ENCODE peak calls at places on chromosomes 4 and X, in four cellular contexts. J is right lobe of liver, Y is cardiac muscle cell, Q is progenitor cell of endocrine pancreas. H is an unnamed sample.

GRCh38 chr4:96009720-96010119 is 169.8 kb downstream of the PDHA2 start:
- DNase-seq in J (no peak), Y (peak; percentile 75), Q (no peak), H (no peak)

GRCh38 chrX:29530520-29530919 is 684.8 kb upstream of the MAGEB2 start:
- DNase-seq in J (no peak), Y (peak; percentile 72), Q (no peak), H (no peak)

GRCh38 chrX:141201962-141202361 is 25.0 kb upstream of the LDOC1 start:
- DNase-seq in J (no peak), Y (no peak), Q (no peak), H (no peak)

GRCh38 chrX:12947545-12948235 is 27.2 kb upstream of the TMSB4X start:
- DNase-seq in J (no peak), Y (no peak), Q (no peak), H (no peak)

GRCh38 chrX:70979136-70979762 is 48.4 kb upstream of the SLC7A3 start:
- DNase-seq in J (no peak), Y (peak; percentile 61), Q (no peak), H (no peak)

GRCh38 chr4:67275179-67275750 is 270.0 kb downstream of the CENPC start:
- DNase-seq in J (no peak), Y (no peak), Q (no peak), H (no peak)

GRCh38 chr4:108947526-108947925 is 184.7 kb upstream of the ETNPPL start:
- DNase-seq in J (no peak), Y (no peak), Q (no peak), H (no peak)

GRCh38 chr4:19583827-19584569 is 667.7 kb upstream of the SLIT2 start:
- DNase-seq in J (no peak), Y (peak; percentile 39), Q (no peak), H (no peak)

GRCh38 chr4:176259330-176260090 is 9.5 kb downstream of the ASB5 start:
- DNase-seq in J (no peak), Y (peak; percentile 54), Q (no peak), H (no peak)

GRCh38 chr4:1523506-1523905 is 117.3 kb upstream of the NKX1-1 start:
- DNase-seq in J (no peak), Y (no peak), Q (no peak), H (no peak)

GRCh38 chr4:80386281-80386886 is 50.9 kb downstream of the CFAP299 start:
- DNase-seq in J (no peak), Y (no peak), Q (no peak), H (no peak)

GRCh38 chrX:67692246-67692645 is 148.4 kb downstream of the AR start:
- DNase-seq in J (no peak), Y (peak; percentile 50), Q (no peak), H (no peak)

GRCh38 chr4:93897559-93897958 is 69.0 kb downstream of the ATOH1 start:
- DNase-seq in J (no peak), Y (peak; percentile 1), Q (no peak), H (no peak)
- TF ChIP-seq CTCF in J (peak; percentile 36), Y (no peak), Q (peak; percentile 32), H (no peak)

DNA sequence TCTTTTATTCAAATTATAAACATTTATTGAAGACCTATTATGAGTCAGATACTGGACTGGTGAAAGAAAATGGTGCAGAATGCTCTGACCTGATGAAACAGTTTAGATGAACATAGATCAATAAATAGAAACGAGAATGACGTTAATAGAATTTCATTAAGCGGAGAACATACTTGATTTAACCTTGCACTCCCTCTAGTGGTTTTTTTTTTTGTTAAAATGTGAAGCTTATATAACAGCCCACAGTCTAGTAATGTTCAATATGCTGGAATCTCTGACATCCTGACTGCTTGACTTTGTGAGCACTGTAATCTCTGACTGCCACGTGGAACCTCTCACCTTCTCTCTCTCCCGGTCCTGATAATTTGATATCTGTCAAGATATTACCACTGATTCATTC is 32.3 kb downstream of the HDAC8 start:
- DNase-seq in J (no peak), Y (peak; percentile 46), Q (no peak), H (no peak)
- TF ChIP-seq CTCF in J (peak; percentile 52), Y (peak; percentile 31), Q (peak; percentile 40), H (no peak)

GRCh38 chrX:145213504-145213903 is 33.8 kb upstream of the SPANXN1 start:
- DNase-seq in J (no peak), Y (no peak), Q (no peak), H (no peak)
- TF ChIP-seq CTCF in J (peak; percentile 58), Y (no peak), Q (peak; percentile 65), H (no peak)

DNA sequence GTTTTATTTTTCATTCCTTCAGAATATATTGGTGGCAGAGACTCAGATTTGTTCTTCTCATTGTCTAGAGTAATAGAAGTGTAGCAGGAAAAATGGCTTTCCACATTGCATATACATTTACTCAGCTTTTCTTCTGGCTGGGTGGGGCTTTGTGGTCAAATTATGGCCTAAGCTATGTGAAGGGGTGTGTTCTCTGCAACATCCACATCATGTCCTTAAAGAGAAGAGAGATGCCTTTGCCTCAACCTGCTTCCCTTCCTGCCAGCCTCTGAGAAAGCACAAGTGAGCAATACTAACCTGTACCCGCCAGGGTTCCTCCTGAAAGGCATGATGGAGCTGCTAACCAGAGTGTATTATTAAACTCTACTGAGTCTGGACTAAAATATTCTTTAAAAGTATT is 695.6 kb upstream of the FAM241A start:
- DNase-seq in J (no peak), Y (no peak), Q (no peak), H (no peak)
- TF ChIP-seq CTCF in J (no peak), Y (no peak), Q (no peak), H (no peak)

GRCh38 chr4:182354867-182355266 is 111.7 kb downstream of the TENM3 start:
- DNase-seq in J (no peak), Y (peak; percentile 47), Q (no peak), H (no peak)
- TF ChIP-seq CTCF in J (no peak), Y (no peak), Q (no peak), H (no peak)

GRCh38 chr4:110586137-110586850 is 36.6 kb downstream of the PITX2 start:
- DNase-seq in J (no peak), Y (peak; percentile 78), Q (no peak), H (no peak)

GRCh38 chr4:110587666-110588285 is 35.1 kb downstream of the PITX2 start:
- DNase-seq in J (no peak), Y (no peak), Q (no peak), H (no peak)

GRCh38 chr4:110589297-110589696 is 33.6 kb downstream of the PITX2 start:
- DNase-seq in J (no peak), Y (peak; percentile 16), Q (no peak), H (no peak)
- TF ChIP-seq CTCF in J (peak; percentile 27), Y (peak; percentile 36), Q (no peak), H (no peak)

GRCh38 chr4:134465417-134465816 is 263.8 kb upstream of the PABPC4L start:
- DNase-seq in J (no peak), Y (no peak), Q (no peak), H (no peak)

GRCh38 chr4:134471569-134471968 is 270.0 kb upstream of the PABPC4L start:
- DNase-seq in J (no peak), Y (no peak), Q (no peak), H (no peak)

DNA sequence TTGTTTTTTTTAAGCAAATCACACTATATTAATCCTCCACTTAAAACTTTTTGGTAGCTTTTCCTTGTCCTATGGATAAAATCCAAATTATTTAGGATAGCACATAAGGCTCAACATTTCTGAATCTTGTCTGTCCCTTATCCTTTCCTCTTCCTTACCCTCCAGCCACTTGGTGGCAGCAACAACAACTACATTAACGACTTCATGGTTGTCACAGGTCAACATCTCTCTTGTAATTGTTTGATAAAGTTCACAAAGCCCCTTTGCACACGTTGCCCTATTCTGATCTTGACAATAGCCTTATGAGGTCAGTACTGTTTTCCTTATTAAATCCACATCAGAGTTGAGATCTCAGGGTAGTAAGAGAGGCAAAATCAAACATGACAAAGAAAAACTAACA is 269.0 kb upstream of the PABPC4L start:
- DNase-seq in J (no peak), Y (peak; percentile 4), Q (no peak), H (no peak)
- TF ChIP-seq CTCF in J (peak; percentile 18), Y (no peak), Q (peak; percentile 50), H (no peak)

DNA sequence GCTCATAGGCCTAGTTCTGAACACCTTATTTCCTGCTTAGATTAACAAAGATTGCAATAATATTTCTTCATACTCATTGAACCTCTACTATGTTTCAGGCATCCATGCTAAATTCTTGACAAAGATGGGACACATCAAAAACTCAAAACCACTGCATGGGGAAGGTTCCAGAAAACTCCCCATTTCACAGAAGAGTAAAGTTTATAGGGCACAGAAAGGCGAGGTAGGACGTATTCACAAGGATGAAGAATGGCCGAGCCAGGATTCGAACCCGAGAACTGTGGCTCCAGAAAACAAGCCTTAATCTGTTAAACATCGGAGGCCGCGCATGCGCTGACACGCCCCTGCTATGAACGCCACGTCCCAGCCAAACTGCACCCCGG is 688 bp downstream of the UXT start:
- DNase-seq in J (no peak), Y (no peak), Q (no peak), H (no peak)
- TF ChIP-seq CTCF in J (no peak), Y (no peak), Q (no peak), H (no peak)

DNA sequence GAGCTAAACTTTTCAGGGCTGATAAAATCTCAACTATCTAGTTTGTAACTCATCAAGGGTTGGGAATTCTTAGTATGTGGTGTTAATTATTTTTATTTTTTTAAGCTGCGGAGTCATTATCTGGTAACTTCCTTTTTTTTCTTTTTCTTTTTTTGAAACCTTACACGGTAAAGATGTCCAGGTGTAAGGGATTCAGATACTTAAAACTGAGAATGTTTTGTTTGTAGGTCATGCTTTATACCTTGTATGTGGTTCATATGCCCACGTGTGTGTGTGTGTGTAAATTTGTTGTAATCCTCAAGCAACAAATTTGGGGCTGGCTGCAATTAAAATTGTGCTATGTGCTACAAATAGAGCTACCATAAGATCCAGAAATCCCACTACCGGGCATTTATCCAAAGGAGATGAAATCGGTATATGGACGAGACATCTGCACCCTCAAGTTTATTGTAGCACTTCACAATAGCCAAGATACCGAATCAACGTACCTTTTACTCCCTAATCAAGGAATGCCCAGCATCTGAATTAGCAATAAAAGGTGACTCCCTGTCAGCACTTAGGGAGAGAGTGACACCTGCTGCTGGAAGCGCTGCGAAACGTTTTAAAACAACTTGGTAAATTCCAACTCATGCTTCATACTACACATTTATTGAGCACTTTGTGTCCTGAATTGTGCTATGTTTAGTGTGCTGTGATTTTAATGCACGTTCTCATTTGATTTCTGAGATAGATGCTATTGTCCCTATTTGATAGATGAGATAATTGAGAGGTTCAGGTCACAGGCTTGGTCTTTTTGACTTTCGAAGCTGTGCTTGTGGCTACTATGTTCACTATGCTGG is 16.1 kb downstream of the MSMO1 start:
- DNase-seq in J (no peak), Y (no peak), Q (no peak), H (no peak)
- TF ChIP-seq CTCF in J (peak; percentile 54), Y (no peak), Q (peak; percentile 48), H (no peak)

H was measured in activated B cell treated with CpG ODN at 0.5 μM for 24 hours.